ENCODE peak calls at places on chromosome 5, in four cellular contexts. X, H, S and Y are unnamed samples.

GRCh38 chr5:91136271-91136670 is 246.8 kb downstream of the ARRDC3 start:
- DNase-seq in S (no peak), H (no peak), X (no peak), Y (peak)

GRCh38 chr5:15951126-15951525 is 228.5 kb downstream of the MARCHF11 start:
- DNase-seq in S (no peak), X (no peak), H (no peak), Y (no peak)

GRCh38 chr5:44845777-44846176 is 37.0 kb downstream of the MRPS30 start:
- DNase-seq in X (no peak), H (no peak), S (no peak), Y (no peak)

GRCh38 chr5:142517840-142518239 is 168.1 kb downstream of the FGF1 start:
- DNase-seq in X (no peak), H (no peak), S (no peak), Y (no peak)

GRCh38 chr5:68953885-68954617 is 139.8 kb upstream of the SLC30A5 start:
- DNase-seq in X (peak), S (no peak), H (no peak), Y (no peak)

GRCh38 chr5:103703617-103704016 is 141.0 kb upstream of the NUDT12 start:
- DNase-seq in X (no peak), S (no peak), H (no peak), Y (peak)

GRCh38 chr5:29170609-29171008 is 2022.9 kb upstream of the CDH6 start:
- DNase-seq in S (no peak), X (no peak), H (no peak), Y (no peak)

GRCh38 chr5:15501057-15501791 is 1.2 kb downstream of the FBXL7 start:
- DNase-seq in S (no peak), X (peak), H (no peak), Y (peak)

GRCh38 chr5:139383275-139383992 is at the start of gene SLC23A1:
- DNase-seq in X (no peak), H (no peak), S (no peak), Y (no peak)

GRCh38 chr5:180424094-180424493 is 70.1 kb upstream of the CNOT6 start:
- DNase-seq in X (no peak), H (no peak), S (no peak), Y (no peak)

GRCh38 chr5:58040851-58041250 is 419.0 kb downstream of the PLK2 start:
- DNase-seq in S (no peak), X (no peak), H (no peak), Y (no peak)

GRCh38 chr5:180990889-180991257 is 2.2 kb downstream of the BTNL3 start:
- DNase-seq in S (no peak), X (no peak), H (no peak), Y (no peak)

GRCh38 chr5:135429326-135429725 is 17.8 kb downstream of the DCANP1 start:
- DNase-seq in X (peak), S (no peak), H (no peak), Y (no peak)

GRCh38 chr5:140628711-140629110 is 4.3 kb downstream of the CD14 start:
- DNase-seq in X (no peak), S (no peak), H (no peak), Y (peak)

GRCh38 chr5:180069589-180070247 is 1.8 kb downstream of the RNF130 start:
- DNase-seq in X (peak), H (no peak), S (no peak), Y (no peak)

GRCh38 chr5:176533894-176534611 is 3.1 kb downstream of the RNF44 start:
- DNase-seq in H (peak), X (no peak), S (no peak), Y (peak)

GRCh38 chr5:1251678-1252580 is 26.7 kb downstream of the SLC6A18 start:
- DNase-seq in H (no peak), X (no peak), S (no peak), Y (no peak)

GRCh38 chr5:9624196-9624947 is 5.8 kb downstream of the TAS2R1 start:
- DNase-seq in H (no peak), S (no peak), X (no peak), Y (no peak)

GRCh38 chr5:139880416-139881144 is 85.0 kb downstream of the PSD2 start:
- DNase-seq in H (no peak), X (no peak), S (no peak), Y (no peak)

GRCh38 chr5:168886153-168886552 is 307.0 kb upstream of the PANK3 start:
- DNase-seq in S (no peak), X (no peak), H (no peak), Y (no peak)